ENCODE peak calls at places on chromosomes 13 and 19, in four cellular contexts. Z is stomach, P is suprapubic skin, L is HL-60. E is an unnamed sample.

GRCh38 chr19:35784401-35785086 is 9.2 kb downstream of the ARHGAP33 start:
- DNase-seq in Z (no peak), P (no peak), L (no peak), E (no peak)

GRCh38 chr13:73967397-73968165 is 166.6 kb downstream of the KLF12 start:
- DNase-seq in Z (no peak), P (no peak), L (no peak), E (no peak)

GRCh38 chr13:84609716-84610115 is 727.4 kb upstream of the SLITRK1 start:
- DNase-seq in Z (no peak), P (no peak), L (no peak), E (no peak)

GRCh38 chr13:74770361-74770760 is 636.2 kb upstream of the KLF12 start:
- DNase-seq in Z (no peak), P (no peak), L (no peak), E (no peak)

GRCh38 chr13:63344711-63345110 is 1929.1 kb upstream of the PCDH20 start:
- DNase-seq in Z (no peak), P (no peak), L (no peak), E (peak)

GRCh38 chr13:47826481-47826880 is 174.6 kb downstream of the SUCLA2 start:
- DNase-seq in Z (no peak), P (no peak), L (no peak), E (no peak)

GRCh38 chr19:29663861-29664752 is 1.2 kb upstream of the PLEKHF1 start:
- DNase-seq in Z (no peak), P (peak), L (no peak), E (no peak)

GRCh38 chr13:38804536-38804935 is 117.7 kb downstream of the FREM2 start:
- DNase-seq in Z (no peak), P (no peak), L (no peak), E (no peak)

GRCh38 chr19:32438751-32439150 is 33.2 kb downstream of the DPY19L3 start:
- DNase-seq in Z (no peak), P (no peak), L (no peak), E (no peak)

GRCh38 chr19:44643605-44644390 is at the start of gene PVR:
- DNase-seq in Z (peak), P (peak), L (peak), E (no peak)

GRCh38 chr13:27728271-27728670 is 64.0 kb upstream of the GSX1 start:
- DNase-seq in Z (no peak), P (no peak), L (no peak), E (no peak)

GRCh38 chr19:42269518-42270345 is 680 bp downstream of the CIC start:
- DNase-seq in Z (no peak), P (peak), L (no peak), E (no peak)

GRCh38 chr19:42268142-42268703 is 829 bp upstream of the CIC start:
- DNase-seq in Z (peak), P (peak), L (peak), E (peak)

GRCh38 chr19:42270346-42271044 is 1.4 kb downstream of the CIC start:
- DNase-seq in Z (peak), P (peak), L (peak), E (no peak)

GRCh38 chr19:42267644-42268141 is 1.4 kb upstream of the CIC start:
- DNase-seq in Z (no peak), P (no peak), L (no peak), E (no peak)

GRCh38 chr19:42268704-42269517 is at the start of gene CIC:
- DNase-seq in Z (peak), P (peak), L (peak), E (peak)
- TF ChIP-seq POLR2AphosphoS5 in Z (peak), P (no peak), L (no peak), E (no peak)

DNA sequence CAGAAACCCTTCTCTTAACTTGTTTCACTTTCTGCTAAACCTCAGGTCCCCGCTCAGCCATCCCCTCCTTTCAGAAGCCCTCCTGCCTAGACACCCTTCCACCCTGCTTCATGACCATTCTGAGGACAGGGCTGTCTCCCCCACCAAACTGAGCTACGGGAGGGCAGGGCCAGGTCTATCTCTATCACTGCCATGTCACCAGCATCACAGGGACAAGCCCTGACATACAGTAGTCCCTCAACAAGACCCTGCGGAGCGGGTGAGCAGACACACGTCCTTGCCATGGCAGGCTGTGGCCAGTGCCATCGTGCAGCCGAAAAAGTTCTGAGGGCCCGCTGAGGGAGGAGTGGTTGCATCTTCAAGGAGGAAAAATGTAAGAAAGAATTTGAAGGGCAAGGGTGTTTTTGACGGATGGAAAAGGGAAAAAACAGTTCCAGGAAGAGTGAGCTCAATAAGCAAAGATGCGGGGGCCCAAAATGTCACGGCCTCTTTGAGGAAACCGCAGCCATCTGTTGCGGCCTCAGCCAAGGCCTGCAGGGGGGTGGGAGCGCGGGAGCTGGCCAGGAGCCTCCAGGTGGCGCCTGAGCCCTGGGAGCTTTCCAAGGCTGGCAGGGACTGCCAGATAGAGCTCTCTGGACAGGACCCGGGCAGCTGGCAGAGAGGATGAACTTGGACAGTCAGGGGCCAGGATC is 8.1 kb downstream of the PTGIR start:
- DNase-seq in Z (peak), P (no peak), L (no peak), E (no peak)
- H3K4me3 ChIP-seq in Z (no peak), P (no peak), L (no peak), E (no peak)

DNA sequence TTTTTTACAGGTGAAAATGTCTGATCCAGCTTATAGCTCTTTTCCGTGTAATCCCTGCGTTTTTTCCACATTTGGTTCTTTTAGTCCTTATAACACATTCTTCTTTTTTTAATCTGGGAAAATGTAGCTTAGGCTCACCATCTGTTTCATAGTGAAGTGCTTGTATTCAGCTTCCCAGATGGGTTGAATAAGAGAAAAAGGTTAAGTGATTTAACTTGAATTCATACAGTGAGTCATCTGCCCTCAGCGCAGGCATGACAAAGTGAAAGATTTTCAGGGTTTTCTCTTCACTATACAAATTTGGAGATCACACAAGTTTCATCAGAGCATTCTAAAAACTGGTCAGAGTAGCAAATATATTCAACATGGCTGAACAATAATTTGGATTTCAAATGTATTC is 224.8 kb downstream of the SPRY2 start:
- DNase-seq in Z (no peak), P (no peak), L (no peak), E (no peak)
- TF ChIP-seq POLR2AphosphoS5 in Z (no peak), P (no peak), L (no peak), E (no peak)

GRCh38 chr19:49071860-49072547 is 495 bp downstream of the KCNA7 start:
- DNase-seq in Z (no peak), P (no peak), L (no peak), E (no peak)
- H3K4me3 ChIP-seq in Z (no peak), P (peak), L (no peak), E (peak)

DNA sequence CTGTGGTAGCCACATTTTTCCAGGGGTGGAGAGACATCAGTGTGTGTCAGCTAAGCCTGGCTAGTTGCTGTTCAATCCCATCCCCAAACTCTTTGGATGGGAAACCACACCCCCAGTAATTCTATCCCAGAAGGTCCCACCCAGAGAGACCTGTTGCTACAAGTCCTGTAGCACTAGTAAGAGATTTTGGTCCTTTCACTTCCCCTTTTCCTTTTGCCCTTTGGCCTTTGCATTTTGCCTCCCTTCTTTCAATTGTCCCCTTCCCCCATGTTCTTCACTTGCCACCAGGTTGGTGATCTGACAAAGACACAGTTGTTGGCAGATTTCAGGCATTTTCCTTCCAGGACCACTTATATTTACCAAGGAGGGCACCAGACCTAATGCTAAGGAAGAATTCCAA is 3.8 kb downstream of the CBY2 start:
- DNase-seq in Z (no peak), P (no peak), L (no peak), E (no peak)
- TF ChIP-seq POLR2AphosphoS5 in Z (no peak), P (no peak), L (no peak), E (no peak)

DNA sequence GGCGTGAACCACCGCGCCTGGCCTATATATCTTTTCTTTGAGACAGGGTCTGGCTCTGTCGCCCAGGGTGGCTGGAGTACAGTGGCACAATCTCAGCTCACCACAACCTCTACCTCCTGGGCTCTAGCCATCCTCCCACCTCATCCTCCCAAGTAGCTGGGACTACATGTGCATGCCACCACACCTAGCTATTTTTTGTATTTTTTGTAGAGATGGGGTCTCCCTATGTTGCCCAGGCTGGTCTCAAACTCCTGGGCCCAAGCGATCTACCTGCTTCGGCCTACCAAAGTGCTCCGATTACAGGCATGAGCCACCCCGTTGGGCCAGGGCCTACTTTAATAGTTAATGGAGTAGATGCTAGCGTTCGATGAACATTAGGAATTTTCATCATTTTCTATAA is 3.4 kb downstream of the TNPO2 start:
- DNase-seq in Z (no peak), P (no peak), L (no peak), E (no peak)
- H3K4me3 ChIP-seq in Z (peak), P (peak), L (no peak), E (peak)

E was measured in SK-N-MC.